ENCODE peak calls at places on chromosomes 16 and 17, in six cellular contexts. Q, G, U, N, P and M are unnamed samples.

GRCh38 chr16:58236231-58236690 is 38.4 kb upstream of the CSNK2A2 start:
- DNase-seq in N (peak; percentile 57), U (no peak), G (no peak), P (peak; percentile 83), Q (peak; percentile 81), M (peak; percentile 84)

GRCh38 chr17:2398655-2399571 is 1.9 kb downstream of the MNT start:
- DNase-seq in P (no peak), Q (peak; percentile 81), N (peak; percentile 68), G (no peak), U (no peak), M (peak; percentile 49)

GRCh38 chr17:40696651-40697072 is 6.9 kb downstream of the KRT24 start:
- DNase-seq in Q (no peak), P (no peak), G (no peak), U (no peak), N (peak; percentile 38), M (no peak)

GRCh38 chr16:88691924-88692560 is 5.7 kb upstream of the SNAI3 start:
- DNase-seq in U (no peak), G (no peak), Q (no peak), P (no peak), N (no peak), M (no peak)

GRCh38 chr16:4111748-4112696 is 4.2 kb downstream of the ADCY9 start:
- DNase-seq in U (no peak), P (no peak), Q (no peak), N (peak; percentile 9), G (no peak), M (peak; percentile 49)

GRCh38 chr16:18983565-18984424 is at the start of gene TMC7:
- DNase-seq in N (peak; percentile 87), U (no peak), G (no peak), P (peak; percentile 81), Q (peak; percentile 94), M (peak; percentile 95)

GRCh38 chr17:4950075-4950756 is 703 bp upstream of the ENO3 start:
- DNase-seq in Q (peak; percentile 67), U (no peak), P (no peak), G (no peak), N (peak; percentile 11), M (no peak)

GRCh38 chr16:75279277-75279676 is 27.9 kb upstream of the BCAR1 start:
- DNase-seq in G (no peak), U (no peak), Q (no peak), N (peak; percentile 34), P (no peak), M (no peak)

GRCh38 chr17:77875051-77875780 is 83.3 kb upstream of the TNRC6C start:
- DNase-seq in Q (no peak), G (no peak), N (no peak), U (no peak), P (no peak), M (no peak)

GRCh38 chr17:50480142-50480764 is 1.6 kb downstream of the RSAD1 start:
- DNase-seq in N (no peak), U (no peak), P (no peak), Q (no peak), G (no peak), M (no peak)
- H3K4me3 ChIP-seq in N (peak overlapping the region; percentile 76), U (no peak overlapping the region), P (no peak overlapping the region), Q (no peak overlapping the region), G (peak overlapping the region; percentile 71), M (peak overlapping the region; percentile 89)

DNA sequence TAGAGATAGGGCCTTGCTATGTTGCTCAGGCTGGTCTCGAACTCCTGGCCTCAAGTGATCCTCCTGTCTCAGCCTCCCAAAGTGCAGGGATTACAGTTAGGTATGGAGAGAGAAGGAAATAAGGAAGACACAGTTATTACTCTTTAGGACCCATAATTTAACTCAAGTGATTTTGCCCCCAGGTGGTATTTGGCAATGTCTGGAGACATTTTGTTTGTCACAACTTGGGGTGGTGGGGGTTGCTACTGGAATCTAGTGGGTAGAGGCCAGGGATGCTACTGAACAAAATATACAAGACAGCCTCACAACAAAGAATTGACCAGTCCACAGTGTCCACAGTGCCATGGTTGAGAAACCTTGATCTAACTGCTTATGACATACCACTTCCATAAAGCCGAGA is 64.1 kb downstream of the PRKCB start:
- DNase-seq in N (no peak), G (no peak), P (no peak), Q (no peak), U (no peak), M (no peak)
- H3K4me3 ChIP-seq in N (no peak overlapping the region), G (no peak overlapping the region), P (no peak overlapping the region), Q (no peak overlapping the region), U (no peak overlapping the region), M (no peak overlapping the region)

GRCh38 chr16:49663081-49664057 is 192.5 kb downstream of the ZNF423 start:
- DNase-seq in G (no peak), N (no peak), Q (no peak), U (no peak), P (no peak), M (no peak)
- H3K4me3 ChIP-seq in G (peak overlapping the region; percentile 56), N (no peak overlapping the region), Q (no peak overlapping the region), U (peak overlapping the region; percentile 42), P (no peak overlapping the region), M (no peak overlapping the region)

DNA sequence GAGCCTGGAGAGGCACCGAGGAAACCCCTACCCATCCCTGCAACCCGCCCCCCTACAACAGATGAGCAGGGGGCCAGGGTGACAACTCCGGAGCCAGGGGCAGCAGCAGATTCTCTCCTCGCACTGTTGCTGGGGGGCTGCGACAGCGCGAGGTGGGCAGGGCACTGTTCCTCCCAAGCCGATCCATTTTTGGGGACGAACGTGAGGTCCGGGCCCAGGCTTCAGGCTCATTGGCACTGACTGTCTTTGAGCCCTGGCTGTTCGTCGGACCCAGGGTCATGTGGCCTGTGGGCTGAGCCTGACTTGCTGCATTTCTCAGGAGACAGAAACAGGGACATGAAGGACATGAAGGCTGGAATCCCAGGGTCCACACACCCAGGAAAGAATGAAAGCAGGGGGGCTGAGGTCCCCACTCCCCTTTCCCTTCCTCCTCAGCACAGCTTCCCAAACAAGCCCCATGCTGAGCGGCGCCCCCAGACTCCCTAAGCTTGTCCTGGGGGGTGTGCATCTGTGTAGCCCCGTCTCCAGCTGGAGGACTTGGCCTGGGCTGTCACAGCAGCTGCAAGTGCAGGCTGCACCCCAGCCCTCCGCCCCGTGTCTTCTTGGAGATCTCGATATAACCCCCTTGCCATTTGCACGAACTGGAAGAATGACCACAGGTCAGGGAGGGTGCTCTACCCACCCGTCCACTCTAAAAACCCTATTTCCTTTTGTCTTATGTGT is 18.7 kb downstream of the CEP295NL start:
- DNase-seq in U (no peak), N (no peak), Q (no peak), G (no peak), P (no peak), M (no peak)
- H3K4me3 ChIP-seq in U (peak overlapping the region; percentile 39), N (peak overlapping the region; percentile 47), Q (no peak overlapping the region), G (peak overlapping the region; percentile 59), P (no peak overlapping the region), M (peak overlapping the region; percentile 11)

DNA sequence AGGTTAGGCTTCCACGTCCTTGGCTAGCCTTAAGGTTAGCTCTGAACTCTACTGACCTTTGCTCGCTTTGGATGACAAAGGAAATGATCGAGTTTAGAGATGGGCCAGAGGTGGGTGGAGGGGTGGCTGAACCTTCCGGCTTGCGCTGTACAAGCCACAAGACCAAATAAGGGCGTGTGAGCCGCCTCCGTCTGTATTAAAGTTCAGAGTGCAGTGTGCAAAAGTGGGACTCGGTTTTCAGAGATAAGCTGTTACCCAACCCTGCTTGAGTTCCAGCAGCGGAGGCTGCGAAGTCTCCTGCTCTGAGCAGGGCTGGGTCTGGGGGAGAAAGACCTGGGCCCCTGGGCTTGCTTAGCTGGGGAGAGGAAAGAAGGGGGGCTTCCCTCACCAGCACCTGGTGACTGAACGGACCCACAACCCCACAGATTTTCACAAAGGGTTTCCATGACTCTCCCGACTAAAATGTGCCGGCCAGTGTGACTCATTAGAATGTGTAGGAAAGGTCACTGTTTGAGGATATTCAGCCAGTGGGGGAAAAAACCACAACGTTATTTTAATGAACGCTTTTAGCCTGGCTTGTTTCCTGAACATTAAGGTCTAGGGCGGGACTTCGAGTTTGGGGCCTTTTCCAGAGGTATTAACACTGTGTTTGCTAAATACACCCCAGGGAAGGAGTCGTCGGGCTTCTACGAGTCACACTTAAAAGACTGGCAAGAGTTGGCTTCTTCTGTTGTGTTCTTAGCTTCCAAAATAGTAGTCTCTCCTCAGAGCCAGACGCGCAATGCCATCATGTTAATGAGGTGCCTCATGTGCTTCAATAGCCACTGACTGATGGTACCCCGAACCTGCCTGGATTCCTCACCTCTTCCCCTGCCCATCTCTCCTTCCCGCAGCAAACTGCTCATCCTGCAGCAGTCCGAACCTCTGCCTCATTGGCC is 67.0 kb downstream of the CENPV start:
- DNase-seq in U (peak; percentile 97), Q (peak; percentile 88), P (peak; percentile 83), N (peak; percentile 99), G (peak; percentile 73), M (peak; percentile 86)
- H3K4me3 ChIP-seq in U (peak overlapping the region; percentile 32), Q (no peak overlapping the region), P (no peak overlapping the region), N (peak overlapping the region; percentile 64), G (peak overlapping the region; percentile 48), M (peak overlapping the region; percentile 21)

GRCh38 chr16:10683160-10683559 is 11.6 kb downstream of the TEKT5 start:
- DNase-seq in Q (no peak), U (peak; percentile 86), P (no peak), N (no peak), G (no peak), M (peak; percentile 87)
- H3K4me3 ChIP-seq in Q (no peak overlapping the region), U (no peak overlapping the region), P (no peak overlapping the region), N (no peak overlapping the region), G (no peak overlapping the region), M (no peak overlapping the region)

GRCh38 chr17:17693253-17693954 is 12.1 kb downstream of the RAI1 start:
- DNase-seq in Q (peak; percentile 54), G (no peak), N (peak; percentile 74), U (no peak), P (no peak), M (peak; percentile 36)
- H3K4me3 ChIP-seq in Q (no peak overlapping the region), G (peak overlapping the region; percentile 78), N (peak overlapping the region; percentile 86), U (peak overlapping the region; percentile 65), P (no peak overlapping the region), M (no peak overlapping the region)